ENCODE peak calls at places on chromosomes 11 and 22, in nine cellular contexts. G is cardiac muscle cell, X is right atrium auricular region, F is lower leg skin, P is PC-9, L is dorsolateral prefrontal cortex, V is GM23338, B is heart right ventricle, I is BJ. C is an unnamed sample.

GRCh38 chr11:17552041-17552355 is 4.9 kb downstream of the OTOG start:
- DNase-seq in I (no peak), P (no peak), F (no peak), G (no peak), L (no peak), V (no peak), X (no peak), B (no peak), C (no peak)

GRCh38 chr11:99632969-99633368 is 612.2 kb downstream of the CNTN5 start:
- DNase-seq in B (no peak), F (no peak), X (no peak), I (no peak), L (no peak), G (peak), V (no peak), P (no peak), C (no peak)

GRCh38 chr11:115984228-115984627 is 480.0 kb upstream of the CADM1 start:
- DNase-seq in I (no peak), B (no peak), F (peak), P (no peak), V (no peak), G (no peak), L (no peak), X (no peak), C (no peak)

GRCh38 chr22:31579835-31580242 is 82.2 kb downstream of the PISD start:
- DNase-seq in P (no peak), G (no peak), X (no peak), F (peak), I (no peak), B (no peak), V (no peak), L (no peak), C (no peak)

GRCh38 chr11:126072141-126072741 is 9.6 kb upstream of the CDON start:
- DNase-seq in L (no peak), X (no peak), G (no peak), I (no peak), B (no peak), V (peak), P (no peak), F (no peak), C (no peak)

GRCh38 chr11:118435233-118435892 is 929 bp upstream of the KMT2A start:
- DNase-seq in L (peak), P (peak), G (peak), I (no peak), V (peak), B (peak), F (peak), X (no peak), C (no peak)

GRCh38 chr11:27485930-27486773 is 13.6 kb upstream of the LGR4 start:
- DNase-seq in G (peak), V (peak), I (no peak), P (no peak), B (peak), L (no peak), X (no peak), F (no peak), C (no peak)

GRCh38 chr22:36855478-36855877 is 5.3 kb upstream of the NCF4 start:
- DNase-seq in L (no peak), P (no peak), F (no peak), I (no peak), G (no peak), B (no peak), X (no peak), V (no peak), C (no peak)

GRCh38 chr11:69209936-69210659 is 54.4 kb downstream of the SMIM38 start:
- DNase-seq in B (no peak), G (no peak), I (no peak), P (peak), X (no peak), V (no peak), F (peak), L (no peak), C (peak)

GRCh38 chr22:46596032-46596441 is 24.1 kb upstream of the GRAMD4 start:
- DNase-seq in B (peak), I (no peak), G (no peak), L (no peak), F (no peak), P (no peak), V (no peak), X (peak), C (no peak)

GRCh38 chr11:64455436-64456261 is 96.7 kb downstream of the RPS6KA4 start:
- DNase-seq in B (no peak), G (no peak), L (peak), F (no peak), P (no peak), I (no peak), X (no peak), V (no peak), C (no peak)

GRCh38 chr11:66336234-66337102 is at the start of gene RIN1:
- DNase-seq in X (peak), I (peak), F (peak), B (peak), P (peak), V (peak), L (peak), G (peak), C (no peak)

GRCh38 chr11:128498846-128499245 is 88.5 kb downstream of the ETS1 start:
- DNase-seq in X (no peak), P (no peak), I (no peak), B (no peak), G (no peak), F (no peak), L (no peak), V (no peak), C (no peak)

GRCh38 chr11:122398167-122398566 is 257.4 kb upstream of the UBASH3B start:
- DNase-seq in L (no peak), X (no peak), F (no peak), P (no peak), I (no peak), G (peak), V (no peak), B (no peak), C (no peak)

GRCh38 chr11:75500742-75501141 is 25.0 kb downstream of the GDPD5 start:
- DNase-seq in I (no peak), V (no peak), G (no peak), B (no peak), X (no peak), P (no peak), L (no peak), F (no peak), C (no peak)

GRCh38 chr11:76194872-76195668 is 11.2 kb downstream of the WNT11 start:
- DNase-seq in F (no peak), B (no peak), G (peak), L (no peak), V (no peak), P (no peak), X (no peak), I (no peak), C (no peak)

GRCh38 chr11:131108780-131109179 is 192.5 kb upstream of the SNX19 start:
- DNase-seq in P (no peak), G (no peak), L (no peak), I (peak), B (no peak), F (no peak), V (no peak), X (no peak), C (no peak)

GRCh38 chr11:10770626-10771254 is 19.7 kb downstream of the CTR9 start:
- DNase-seq in L (no peak), B (peak), I (no peak), P (peak), F (no peak), X (no peak), V (peak), G (peak), C (no peak)

GRCh38 chr11:118572914-118573550 is 823 bp downstream of the ARCN1 start:
- DNase-seq in F (no peak), B (no peak), P (no peak), L (no peak), G (peak), V (peak), I (no peak), X (no peak), C (no peak)

GRCh38 chr11:64321026-64321425 is 3.1 kb downstream of the PRDX5 start:
- DNase-seq in I (no peak), G (no peak), B (no peak), X (no peak), L (no peak), F (no peak), V (no peak), P (no peak), C (no peak)

GRCh38 chr22:28899199-28899853 is 16.0 kb downstream of the ZNRF3 start:
- DNase-seq in G (no peak), V (no peak), L (no peak), I (no peak), X (no peak), B (no peak), P (no peak), F (peak), C (peak)

GRCh38 chr11:12066056-12066798 is 44.2 kb upstream of the MICAL2 start:
- DNase-seq in I (peak), B (no peak), X (no peak), P (peak), L (no peak), F (peak), V (no peak), G (peak), C (peak)

GRCh38 chr11:93116641-93117577 is 80.9 kb downstream of the SLC36A4 start:
- DNase-seq in P (peak), F (no peak), B (no peak), X (no peak), V (peak), G (no peak), I (no peak), L (no peak), C (no peak)

GRCh38 chr11:69113646-69114340 is 41.9 kb upstream of the SMIM38 start:
- DNase-seq in V (no peak), P (no peak), I (no peak), F (no peak), G (no peak), X (no peak), L (no peak), B (no peak), C (no peak)

GRCh38 chr22:29886601-29887000 is 3.6 kb downstream of the MTMR3 start:
- DNase-seq in P (no peak), L (no peak), B (no peak), V (no peak), G (peak), X (no peak), I (no peak), F (no peak), C (no peak)

DNA sequence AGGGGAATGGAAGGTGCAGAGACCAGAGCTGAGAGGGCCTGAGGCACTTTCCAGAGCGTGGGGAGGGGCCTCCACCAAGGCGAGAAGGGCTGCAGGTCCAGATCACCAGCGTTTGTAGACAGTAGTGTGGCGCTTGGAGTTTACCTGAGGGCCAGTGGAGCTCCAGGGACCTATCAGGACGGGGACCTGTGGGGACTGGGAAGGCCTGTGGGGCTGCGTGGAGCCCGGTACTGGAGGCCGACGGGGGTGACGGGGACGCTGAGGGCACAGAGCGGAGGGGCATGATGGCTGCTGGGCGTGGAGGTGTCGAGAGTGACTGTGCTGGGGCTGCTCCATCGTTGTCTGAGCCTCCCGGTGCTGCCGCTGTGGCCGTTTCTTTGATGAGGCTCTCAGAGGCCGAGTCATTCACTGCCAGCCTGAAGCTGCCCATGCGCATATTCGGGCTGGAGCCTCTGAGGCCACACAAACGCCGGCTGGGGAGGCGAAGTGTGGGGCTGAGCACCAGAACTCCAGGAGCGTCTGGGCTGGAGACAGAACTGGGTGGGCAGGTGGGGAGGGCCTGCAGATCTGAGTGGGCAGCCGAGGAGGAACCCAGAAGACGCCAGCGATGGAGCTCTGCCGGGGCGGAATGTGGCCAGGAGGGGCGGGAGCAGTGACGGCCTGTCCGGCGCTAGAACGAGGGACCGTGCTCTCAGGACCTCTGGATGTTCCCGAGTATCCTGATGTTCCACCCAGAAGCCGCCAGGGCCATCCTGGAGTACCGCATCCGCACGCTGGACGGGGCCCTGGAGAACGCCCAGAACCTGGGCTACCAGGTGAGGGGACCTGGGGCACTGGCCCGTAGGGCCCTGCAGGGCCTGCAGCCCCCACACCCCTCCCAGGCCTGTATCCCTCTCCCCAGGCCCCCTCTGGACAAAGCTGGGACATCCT is 2.6 kb downstream of the PGGHG start:
- DNase-seq in L (peak), F (peak), V (peak), B (no peak), I (no peak), P (no peak), X (no peak), G (no peak), C (no peak)
- TF ChIP-seq CTCF in L (no peak), F (no peak), V (no peak), B (no peak), I (no peak), P (no peak), X (no peak), G (no peak), C (no peak)

GRCh38 chr22:20550851-20551744 is 43.7 kb downstream of the MED15 start:
- DNase-seq in I (no peak), V (peak), L (peak), X (peak), G (peak), B (peak), F (no peak), P (no peak), C (no peak)

GRCh38 chr22:20550057-20550817 is 42.8 kb downstream of the MED15 start:
- DNase-seq in F (no peak), I (no peak), P (no peak), X (no peak), G (no peak), V (no peak), L (no peak), B (no peak), C (no peak)

GRCh38 chr22:20552450-20552894 is 45.1 kb downstream of the MED15 start:
- DNase-seq in B (peak), F (peak), V (no peak), I (no peak), L (peak), X (peak), G (peak), P (no peak), C (no peak)

GRCh38 chr22:20552913-20553401 is 45.5 kb downstream of the MED15 start:
- DNase-seq in X (no peak), P (no peak), F (no peak), L (no peak), B (peak), V (no peak), I (no peak), G (peak), C (no peak)

GRCh38 chr22:20551805-20552449 is 44.5 kb downstream of the MED15 start:
- DNase-seq in B (peak), G (peak), I (no peak), V (no peak), X (no peak), P (no peak), F (no peak), L (peak), C (no peak)
- TF ChIP-seq CTCF in B (no peak), G (no peak), I (peak), V (no peak), X (peak), P (no peak), F (no peak), L (peak), C (no peak)

GRCh38 chr11:8356216-8356615 is 92.5 kb upstream of the LMO1 start:
- DNase-seq in P (no peak), G (no peak), I (no peak), X (no peak), F (no peak), B (no peak), V (no peak), L (no peak), C (no peak)

GRCh38 chr11:8356731-8357504 is 93.2 kb upstream of the LMO1 start:
- DNase-seq in P (no peak), X (no peak), F (no peak), V (no peak), G (peak), L (no peak), I (no peak), B (no peak), C (no peak)

GRCh38 chr11:8355418-8355742 is 91.7 kb upstream of the LMO1 start:
- DNase-seq in X (no peak), B (no peak), P (no peak), V (no peak), L (no peak), F (no peak), I (no peak), G (no peak), C (no peak)

GRCh38 chr11:8352852-8353505 is 89.3 kb upstream of the LMO1 start:
- DNase-seq in L (no peak), P (no peak), X (no peak), B (no peak), G (no peak), I (no peak), V (no peak), F (no peak), C (no peak)

DNA sequence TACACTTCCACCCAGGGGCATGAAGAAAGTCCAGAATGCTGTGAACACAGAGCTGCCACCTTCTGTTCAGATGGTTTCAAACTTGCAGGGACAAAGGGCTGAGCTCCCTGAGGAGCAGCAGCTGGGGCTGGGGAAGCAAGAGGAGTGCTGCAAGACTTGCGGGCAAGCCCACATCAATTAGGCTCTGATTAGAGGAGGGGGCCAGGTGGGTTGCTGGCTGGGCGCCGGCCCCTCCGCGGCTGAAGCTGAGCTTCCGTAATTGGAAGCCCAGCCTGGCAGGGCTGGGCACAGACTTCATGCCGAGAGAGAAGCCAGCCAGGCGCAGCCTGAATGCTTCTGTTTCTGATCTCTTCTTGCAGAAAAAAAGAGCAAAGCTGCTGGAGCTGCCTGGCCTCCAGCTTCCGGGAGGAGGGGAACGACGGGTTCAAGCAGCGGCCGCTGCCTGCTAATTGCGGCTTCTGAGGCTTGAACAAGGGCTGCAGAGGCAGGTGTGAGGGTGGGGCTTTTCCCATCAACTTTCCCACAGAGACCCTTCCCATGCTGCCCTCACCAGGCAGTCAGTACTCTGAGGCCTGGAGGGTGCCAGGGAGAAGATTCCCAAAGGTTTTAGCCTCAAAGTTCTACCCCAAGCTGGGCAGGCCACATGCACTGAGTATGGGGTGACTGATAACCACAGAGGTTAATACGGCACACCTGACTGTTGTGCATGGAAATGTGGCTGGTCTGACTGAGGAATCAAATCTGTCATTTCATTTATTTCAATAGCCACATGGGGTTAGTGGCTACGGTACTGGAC is 91.1 kb upstream of the LMO1 start:
- DNase-seq in L (no peak), V (no peak), G (peak), I (no peak), X (no peak), B (no peak), F (no peak), P (peak), C (no peak)
- TF ChIP-seq CTCF in L (no peak), V (peak), G (no peak), I (peak), X (no peak), B (no peak), F (no peak), P (no peak), C (no peak)

GRCh38 chr22:26672060-26672471 is 14.7 kb downstream of the MIAT start:
- DNase-seq in G (no peak), P (no peak), L (no peak), F (peak), V (no peak), B (no peak), I (no peak), X (no peak), C (no peak)

GRCh38 chr22:26671317-26672059 is 14.1 kb downstream of the MIAT start:
- DNase-seq in X (no peak), G (no peak), L (no peak), B (no peak), P (no peak), F (peak), I (no peak), V (peak), C (no peak)

GRCh38 chr22:26670459-26670858 is 13.1 kb downstream of the MIAT start:
- DNase-seq in G (no peak), F (no peak), B (no peak), X (no peak), P (no peak), I (no peak), V (no peak), L (no peak), C (no peak)

GRCh38 chr22:26667140-26667539 is 9.8 kb downstream of the MIAT start:
- DNase-seq in G (no peak), I (no peak), P (no peak), V (no peak), B (no peak), X (no peak), L (no peak), F (no peak), C (no peak)

GRCh38 chr22:26669060-26669481 is 11.7 kb downstream of the MIAT start:
- DNase-seq in I (no peak), L (no peak), G (no peak), V (peak), P (peak), F (no peak), B (no peak), X (no peak), C (no peak)
- TF ChIP-seq CTCF in I (peak), L (peak), G (no peak), V (peak), P (peak), F (no peak), B (peak), X (peak), C (no peak)

DNA sequence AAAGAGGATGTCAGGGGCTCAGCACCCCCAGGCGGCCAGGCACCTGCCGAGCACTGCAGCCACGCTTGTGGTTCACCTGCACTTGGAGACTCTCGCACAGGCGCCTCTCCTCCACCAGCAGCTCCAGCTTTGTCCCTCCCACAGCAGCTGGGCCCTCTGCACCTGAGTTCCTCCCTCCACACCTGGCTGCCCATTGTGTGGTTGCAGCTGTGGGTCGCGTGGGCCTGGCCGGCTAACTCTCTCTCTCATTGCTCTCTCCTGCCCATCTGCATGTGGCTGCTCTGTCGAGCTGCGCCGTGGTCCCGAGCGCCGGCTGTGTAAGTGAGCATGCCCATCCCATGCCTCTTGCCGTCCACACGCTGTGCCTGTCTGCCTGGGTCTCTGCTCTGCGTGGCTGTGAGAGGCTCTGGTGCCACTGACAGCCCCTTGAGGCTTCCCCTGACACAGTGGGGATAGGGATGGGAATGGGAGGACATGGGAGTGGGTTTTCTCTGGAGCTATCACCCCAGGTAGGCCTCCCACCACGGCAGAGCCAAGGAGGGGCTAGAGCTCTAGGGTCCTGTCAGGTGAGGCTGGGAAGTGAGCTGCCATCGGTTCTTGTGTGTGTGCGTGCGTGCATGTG is 8.5 kb upstream of the ACR start:
- DNase-seq in F (peak), I (no peak), P (no peak), B (no peak), G (no peak), X (no peak), L (peak), V (peak), C (peak)
- TF ChIP-seq CTCF in F (no peak), I (no peak), P (no peak), B (no peak), G (no peak), X (no peak), L (no peak), V (peak), C (no peak)

GRCh38 chr11:134276396-134277175 is 407 bp downstream of the GLB1L3 start:
- DNase-seq in G (no peak), L (no peak), P (no peak), V (peak), B (no peak), X (no peak), I (no peak), F (peak), C (no peak)
- TF ChIP-seq CTCF in G (no peak), L (no peak), P (no peak), V (no peak), B (no peak), X (no peak), I (no peak), F (no peak), C (no peak)

GRCh38 chr22:26174280-26174679 is 5.0 kb downstream of the SEZ6L start:
- DNase-seq in G (no peak), L (peak), B (no peak), F (no peak), X (no peak), P (no peak), V (peak), I (no peak), C (no peak)
- TF ChIP-seq CTCF in G (no peak), L (peak), B (no peak), F (no peak), X (no peak), P (no peak), V (peak), I (peak), C (no peak)

C was measured in breast epithelium.